ENCODE peak calls at places on chromosomes 13 and 19, in four cellular contexts. One of them, this sample, is unnamed.

GRCh38 chr19:51121257-51121656 is 3.4 kb upstream of the SIGLEC9 start:
- DNase-seq in HepG2: no peak
- DNase-seq in GM12878: no peak
- DNase-seq in H1: no peak
- DNase-seq in this sample: no peak

GRCh38 chr19:18170714-18171255 is 2.8 kb upstream of the IFI30 start:
- DNase-seq in GM12878: peak; percentile 90
- DNase-seq in HepG2: no peak
- DNase-seq in H1: no peak
- DNase-seq in this sample: no peak

GRCh38 chr19:33797821-33798633 is 1.4 kb downstream of the KCTD15 start:
- DNase-seq in GM12878: no peak
- DNase-seq in H1: peak; percentile 74
- DNase-seq in HepG2: no peak
- DNase-seq in this sample: no peak

GRCh38 chr19:45591004-45591637 is 6.5 kb upstream of the OPA3 start:
- DNase-seq in H1: peak; percentile 81
- DNase-seq in GM12878: no peak
- DNase-seq in HepG2: peak; percentile 64
- DNase-seq in this sample: peak; percentile 16

GRCh38 chr19:39125554-39126311 is at the start of gene PAK4:
- DNase-seq in GM12878: peak; percentile 82
- DNase-seq in H1: peak; percentile 98
- DNase-seq in HepG2: peak; percentile 94
- DNase-seq in this sample: peak; percentile 92

GRCh38 chr13:26508885-26509284 is 48.6 kb upstream of the WASF3 start:
- DNase-seq in GM12878: no peak
- DNase-seq in H1: no peak
- DNase-seq in HepG2: no peak
- DNase-seq in this sample: no peak

GRCh38 chr19:5115771-5116202 is 146.9 kb downstream of the KDM4B start:
- DNase-seq in GM12878: no peak
- DNase-seq in H1: no peak
- DNase-seq in HepG2: peak; percentile 66
- DNase-seq in this sample: no peak

GRCh38 chr19:5052515-5052914 is 83.6 kb downstream of the KDM4B start:
- DNase-seq in HepG2: no peak
- DNase-seq in GM12878: no peak
- DNase-seq in H1: no peak
- DNase-seq in this sample: no peak

GRCh38 chr13:88288326-88288725 is 617.2 kb downstream of the SLITRK5 start:
- DNase-seq in HepG2: no peak
- DNase-seq in GM12878: no peak
- DNase-seq in H1: no peak
- DNase-seq in this sample: no peak

GRCh38 chr13:22801402-22802003 is 379.3 kb upstream of the SGCG start:
- DNase-seq in GM12878: no peak
- DNase-seq in HepG2: peak; percentile 23
- DNase-seq in H1: no peak
- DNase-seq in this sample: no peak

DNA sequence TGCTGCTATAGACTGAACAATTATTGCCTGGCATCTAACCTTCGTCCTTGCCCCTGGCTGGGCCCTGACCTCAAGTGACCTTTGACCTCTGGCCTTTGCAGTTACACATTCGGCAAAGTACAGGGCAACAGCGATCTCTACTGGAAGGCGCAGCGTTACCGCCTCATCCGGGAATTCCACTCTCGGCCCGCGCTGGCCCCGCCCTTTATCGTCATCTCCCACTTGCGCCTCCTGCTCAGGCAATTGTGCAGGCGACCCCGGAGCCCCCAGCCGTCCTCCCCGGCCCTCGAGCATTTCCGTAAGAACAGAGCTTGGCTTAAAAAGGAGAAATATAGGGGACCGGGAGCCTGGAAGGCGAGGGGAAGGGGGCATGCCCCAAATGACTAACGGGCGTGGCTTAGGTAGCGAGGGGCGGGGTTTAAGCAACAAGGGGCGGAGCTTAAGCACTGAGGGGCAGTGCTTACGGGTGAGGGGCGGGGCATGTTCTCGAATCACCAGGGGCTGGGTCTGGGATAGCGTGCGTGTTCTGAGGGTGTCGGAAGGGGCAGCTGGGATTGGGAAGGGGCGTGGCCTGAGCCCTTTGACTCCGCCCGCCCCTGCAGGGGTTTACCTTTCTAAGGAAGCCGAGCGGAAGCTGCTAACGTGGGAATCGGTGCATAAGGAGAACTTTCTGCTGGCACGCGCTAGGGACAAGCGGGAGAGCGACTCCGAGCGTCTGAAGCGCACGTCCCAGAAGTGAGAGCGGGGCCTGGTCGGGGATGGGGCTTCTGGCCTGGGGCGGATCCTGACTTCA is 52.7 kb downstream of the TRPM4 start:
- DNase-seq in GM12878: no peak
- DNase-seq in H1: peak; percentile 91
- DNase-seq in HepG2: no peak
- DNase-seq in this sample: peak; percentile 86
- TF ChIP-seq SUZ12 in GM12878: no peak
- TF ChIP-seq SUZ12 in H1: no peak
- TF ChIP-seq SUZ12 in HepG2: no peak
- TF ChIP-seq SUZ12 in this sample: no peak

GRCh38 chr13:51747438-51748434 is 56.2 kb downstream of the DHRS12 start:
- DNase-seq in HepG2: peak; percentile 93
- DNase-seq in GM12878: no peak
- DNase-seq in H1: no peak
- DNase-seq in this sample: no peak
- H3K4me3 ChIP-seq in HepG2: no peak overlapping the region
- H3K4me3 ChIP-seq in GM12878: no peak overlapping the region
- H3K4me3 ChIP-seq in H1: no peak overlapping the region
- H3K4me3 ChIP-seq in this sample: no peak overlapping the region

GRCh38 chr19:16068696-16069259 is 7.5 kb upstream of the TPM4 start:
- DNase-seq in HepG2: no peak
- DNase-seq in GM12878: no peak
- DNase-seq in H1: no peak
- DNase-seq in this sample: no peak
- TF ChIP-seq SUZ12 in HepG2: no peak
- TF ChIP-seq SUZ12 in GM12878: no peak
- TF ChIP-seq SUZ12 in H1: no peak
- TF ChIP-seq SUZ12 in this sample: no peak

GRCh38 chr13:91349992-91350911 is 2.8 kb downstream of the MIR17HG start:
- DNase-seq in GM12878: no peak
- DNase-seq in HepG2: no peak
- DNase-seq in H1: no peak
- DNase-seq in this sample: no peak
- H3K4me3 ChIP-seq in GM12878: peak overlapping the region; percentile 91
- H3K4me3 ChIP-seq in HepG2: peak overlapping the region; percentile 78
- H3K4me3 ChIP-seq in H1: peak overlapping the region; percentile 68
- H3K4me3 ChIP-seq in this sample: peak overlapping the region; percentile 85

GRCh38 chr13:99218126-99218525 is 17.5 kb downstream of the UBAC2 start:
- DNase-seq in GM12878: no peak
- DNase-seq in HepG2: no peak
- DNase-seq in H1: no peak
- DNase-seq in this sample: no peak

GRCh38 chr13:99217461-99218101 is 16.9 kb downstream of the UBAC2 start:
- DNase-seq in GM12878: no peak
- DNase-seq in HepG2: no peak
- DNase-seq in H1: peak; percentile 45
- DNase-seq in this sample: no peak

GRCh38 chr13:99214232-99214631 is 13.6 kb downstream of the UBAC2 start:
- DNase-seq in HepG2: no peak
- DNase-seq in GM12878: peak; percentile 67
- DNase-seq in H1: no peak
- DNase-seq in this sample: no peak

GRCh38 chr13:99214691-99215090 is 14.0 kb downstream of the UBAC2 start:
- DNase-seq in HepG2: no peak
- DNase-seq in GM12878: no peak
- DNase-seq in H1: no peak
- DNase-seq in this sample: no peak

DNA sequence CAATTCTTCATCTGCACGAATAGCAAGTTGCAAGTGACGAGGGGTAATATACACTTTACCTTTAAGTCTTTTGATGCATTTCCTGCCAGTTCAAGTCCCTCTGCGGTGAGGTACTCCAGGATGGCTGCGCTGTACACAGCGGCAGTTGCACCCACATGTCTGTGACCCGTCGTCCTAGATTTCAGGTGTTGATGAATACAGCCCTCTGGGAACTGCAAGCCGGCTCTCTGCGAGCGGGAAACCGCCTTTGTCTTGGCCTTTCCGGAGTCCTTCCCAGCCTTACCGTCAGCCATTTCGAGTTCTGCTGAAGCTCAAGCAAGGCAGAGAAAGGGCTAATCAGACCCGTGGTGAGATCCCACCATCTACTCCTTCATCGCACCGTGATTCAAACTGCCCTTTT is 14.8 kb downstream of the UBAC2 start:
- DNase-seq in GM12878: no peak
- DNase-seq in HepG2: no peak
- DNase-seq in H1: no peak
- DNase-seq in this sample: no peak
- TF ChIP-seq SUZ12 in GM12878: no peak
- TF ChIP-seq SUZ12 in HepG2: no peak
- TF ChIP-seq SUZ12 in H1: no peak
- TF ChIP-seq SUZ12 in this sample: no peak

GRCh38 chr19:50053119-50053518 is 27.3 kb downstream of the ZNF473 start:
- DNase-seq in GM12878: no peak
- DNase-seq in H1: no peak
- DNase-seq in HepG2: no peak
- DNase-seq in this sample: no peak

GRCh38 chr19:50058425-50058824 is 32.6 kb downstream of the ZNF473 start:
- DNase-seq in H1: no peak
- DNase-seq in GM12878: no peak
- DNase-seq in HepG2: no peak
- DNase-seq in this sample: no peak

GRCh38 chr19:50061650-50062049 is 35.8 kb downstream of the ZNF473 start:
- DNase-seq in GM12878: no peak
- DNase-seq in HepG2: no peak
- DNase-seq in H1: no peak
- DNase-seq in this sample: no peak

GRCh38 chr19:50060107-50060506 is 34.3 kb downstream of the ZNF473 start:
- DNase-seq in GM12878: no peak
- DNase-seq in HepG2: no peak
- DNase-seq in H1: no peak
- DNase-seq in this sample: no peak

GRCh38 chr19:50059045-50059444 is 33.2 kb downstream of the ZNF473 start:
- DNase-seq in H1: no peak
- DNase-seq in GM12878: no peak
- DNase-seq in HepG2: no peak
- DNase-seq in this sample: no peak
- H3K4me3 ChIP-seq in H1: no peak overlapping the region
- H3K4me3 ChIP-seq in GM12878: no peak overlapping the region
- H3K4me3 ChIP-seq in HepG2: no peak overlapping the region
- H3K4me3 ChIP-seq in this sample: no peak overlapping the region

DNA sequence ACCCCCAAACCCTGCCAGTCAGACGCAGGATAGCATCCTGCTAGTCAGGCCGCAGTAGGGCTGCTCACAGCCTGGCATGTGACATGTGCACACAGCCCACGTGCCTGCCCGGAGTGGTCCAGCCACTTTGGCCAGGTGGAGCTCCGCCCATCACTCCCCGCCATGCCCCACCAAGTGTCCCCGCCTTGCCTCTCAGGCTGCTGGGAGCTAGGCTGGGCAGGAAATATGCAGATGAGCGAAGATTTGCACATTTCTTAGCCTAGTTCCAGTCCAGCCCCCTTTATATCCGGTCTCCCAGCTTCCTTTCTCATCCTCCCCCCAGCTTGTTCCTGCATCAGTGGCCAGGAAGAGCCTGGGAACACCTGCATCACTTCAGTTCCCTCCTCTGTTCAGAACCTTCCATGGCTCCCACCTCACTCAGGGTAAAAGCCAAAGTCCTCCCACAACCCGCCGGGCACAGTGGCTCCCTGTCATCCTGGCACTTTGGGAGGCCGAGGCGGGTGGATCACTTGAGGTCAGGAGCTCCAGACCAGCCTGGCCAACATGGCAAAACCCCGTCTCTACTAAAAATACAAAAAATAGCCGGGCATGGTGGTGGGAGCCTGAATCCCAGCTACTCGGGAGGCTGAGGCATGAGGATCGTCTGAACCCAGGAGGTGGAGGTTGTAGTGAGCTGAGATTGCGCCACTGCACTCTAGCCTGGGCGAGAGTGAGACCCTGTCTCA is 2.3 kb upstream of the DOCK6 start:
- DNase-seq in HepG2: peak; percentile 31
- DNase-seq in H1: peak; percentile 63
- DNase-seq in GM12878: peak; percentile 8
- DNase-seq in this sample: no peak
- TF ChIP-seq SUZ12 in HepG2: no peak
- TF ChIP-seq SUZ12 in H1: no peak
- TF ChIP-seq SUZ12 in GM12878: no peak
- TF ChIP-seq SUZ12 in this sample: no peak

GRCh38 chr13:112885242-112885781 is 83.7 kb upstream of the MCF2L start:
- DNase-seq in GM12878: no peak
- DNase-seq in HepG2: no peak
- DNase-seq in H1: no peak
- DNase-seq in this sample: no peak
- H3K4me3 ChIP-seq in GM12878: no peak overlapping the region
- H3K4me3 ChIP-seq in HepG2: no peak overlapping the region
- H3K4me3 ChIP-seq in H1: no peak overlapping the region
- H3K4me3 ChIP-seq in this sample: no peak overlapping the region

DNA sequence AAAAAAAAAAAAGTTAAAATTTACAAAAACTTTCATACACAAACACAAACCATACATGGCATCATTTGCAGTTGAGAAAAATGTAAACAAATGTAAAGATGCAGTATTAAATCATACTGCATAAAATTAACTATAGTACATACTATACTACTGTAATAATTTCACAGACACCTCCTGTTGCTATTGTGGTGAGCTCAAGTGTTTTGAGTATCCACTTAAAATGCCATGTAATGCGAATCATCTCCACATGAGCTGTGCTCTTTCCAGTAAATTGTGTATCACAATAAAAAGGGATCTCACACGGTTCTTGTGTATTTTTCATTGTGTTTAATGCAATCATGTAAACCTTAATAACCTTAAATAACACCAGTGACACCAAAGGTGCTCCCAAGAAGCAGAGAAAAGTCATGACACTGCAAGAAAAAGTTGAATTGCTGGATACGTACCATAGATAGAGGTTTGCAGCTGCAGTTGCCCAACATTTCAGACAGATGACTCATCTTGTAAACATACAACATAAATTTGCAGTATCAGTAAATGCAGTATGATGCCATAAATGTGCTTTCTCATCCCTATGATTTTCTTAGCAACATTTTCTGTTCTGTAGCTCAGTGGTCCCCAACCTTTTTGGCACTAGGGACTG is 166.6 kb downstream of the RAP2A start:
- DNase-seq in H1: no peak
- DNase-seq in HepG2: peak; percentile 4
- DNase-seq in GM12878: no peak
- DNase-seq in this sample: no peak
- TF ChIP-seq SUZ12 in H1: no peak
- TF ChIP-seq SUZ12 in HepG2: no peak
- TF ChIP-seq SUZ12 in GM12878: no peak
- TF ChIP-seq SUZ12 in this sample: no peak

This sample was measured in NT2/D1.